ENCODE peak calls at places on chromosomes 1 and 21, in seven cellular contexts. W is A549, G is thoracic aorta, Y is SK-N-SH, K is astrocyte of the spinal cord, M is DND-41, H is HFF-Myc. U is an unnamed sample.

GRCh38 chr1:210558302-210558701 is 229.6 kb downstream of the HHAT start:
- DNase-seq in W (no peak), G (no peak), Y (peak; percentile 44), K (peak; percentile 32), M (no peak), H (no peak), U (no peak)

GRCh38 chr1:11736746-11737639 is 1.1 kb downstream of the AGTRAP start:
- DNase-seq in W (peak; percentile 16), G (peak; percentile 43), Y (peak; percentile 66), K (peak; percentile 44), M (peak; percentile 51), H (no peak), U (peak; percentile 99)

GRCh38 chr1:6329392-6329791 is 64.2 kb downstream of the ACOT7 start:
- DNase-seq in W (no peak), G (no peak), Y (no peak), K (peak; percentile 29), M (no peak), H (peak; percentile 15), U (no peak)

GRCh38 chr1:11384170-11384554 is 94.8 kb upstream of the DISP3 start:
- DNase-seq in W (no peak), G (no peak), Y (no peak), K (no peak), M (no peak), H (peak; percentile 38), U (peak; percentile 40)

GRCh38 chr1:67897270-67897949 is 64.1 kb upstream of the GNG12 start:
- DNase-seq in W (no peak), G (no peak), Y (no peak), K (peak; percentile 69), M (no peak), H (no peak), U (no peak)

GRCh38 chr1:180837025-180837424 is 75.7 kb upstream of the KIAA1614 start:
- DNase-seq in W (no peak), G (no peak), Y (no peak), K (peak; percentile 48), M (no peak), H (no peak), U (no peak)

GRCh38 chr1:190940951-190941350 is 463.3 kb upstream of the BRINP3 start:
- DNase-seq in W (no peak), G (no peak), Y (no peak), K (no peak), M (no peak), H (no peak), U (no peak)

GRCh38 chr1:168905631-168906030 is 176.6 kb upstream of the DPT start:
- DNase-seq in W (no peak), G (no peak), Y (no peak), K (no peak), M (no peak), H (no peak), U (no peak)

GRCh38 chr1:234870020-234870378 is 258.6 kb downstream of the TOMM20 start:
- DNase-seq in W (no peak), G (no peak), Y (no peak), K (no peak), M (no peak), H (no peak), U (no peak)

GRCh38 chr1:53411541-53412152 is 47.6 kb upstream of the DMRTB1 start:
- DNase-seq in W (no peak), G (no peak), Y (no peak), K (no peak), M (no peak), H (no peak), U (no peak)

GRCh38 chr1:3352084-3352951 is 102.1 kb upstream of the ARHGEF16 start:
- DNase-seq in W (no peak), G (peak; percentile 73), Y (no peak), K (peak; percentile 89), M (no peak), H (no peak), U (no peak)

GRCh38 chr21:45403133-45403824 is 1.7 kb upstream of the COL18A1 start:
- DNase-seq in W (no peak), G (no peak), Y (no peak), K (no peak), M (no peak), H (no peak), U (peak; percentile 75)

GRCh38 chr1:68470388-68470970 is 20.7 kb upstream of the RPE65 start:
- DNase-seq in W (no peak), G (no peak), Y (no peak), K (peak; percentile 45), M (no peak), H (no peak), U (no peak)

GRCh38 chr1:153677718-153678518 is 570 bp upstream of the NPR1 start:
- DNase-seq in W (peak; percentile 69), G (no peak), Y (peak; percentile 86), K (peak; percentile 43), M (peak; percentile 54), H (no peak), U (peak; percentile 41)

GRCh38 chr1:201676061-201676644 is 137.2 kb downstream of the NAV1 start:
- DNase-seq in W (peak; percentile 29), G (no peak), Y (no peak), K (peak; percentile 49), M (no peak), H (no peak), U (no peak)

GRCh38 chr1:17438176-17438976 is 1.1 kb downstream of the RCC2 start:
- DNase-seq in W (no peak), G (peak; percentile 23), Y (peak; percentile 83), K (peak; percentile 48), M (peak; percentile 84), H (no peak), U (no peak)

GRCh38 chr1:17440827-17441168 is 1.3 kb upstream of the RCC2 start:
- DNase-seq in W (no peak), G (no peak), Y (no peak), K (no peak), M (no peak), H (no peak), U (peak; percentile 57)

GRCh38 chr1:17438977-17439249 is 564 bp downstream of the RCC2 start:
- DNase-seq in W (no peak), G (no peak), Y (peak; percentile 51), K (no peak), M (peak; percentile 27), H (no peak), U (no peak)

GRCh38 chr1:17440074-17440826 is 773 bp upstream of the RCC2 start:
- DNase-seq in W (no peak), G (no peak), Y (no peak), K (no peak), M (peak; percentile 41), H (no peak), U (no peak)

GRCh38 chr1:17439250-17440073 is at the start of gene RCC2:
- DNase-seq in W (peak; percentile 44), G (no peak), Y (peak; percentile 96), K (peak; percentile 79), M (peak; percentile 77), H (peak; percentile 48), U (peak; percentile 72)
- TF ChIP-seq CTCF in W (peak; percentile 48), G (no peak), Y (no peak), K (no peak), M (peak; percentile 20), H (no peak), U (no peak)

GRCh38 chr1:160761886-160762285 is 22.8 kb downstream of the SLAMF7 start:
- DNase-seq in W (no peak), G (no peak), Y (no peak), K (no peak), M (no peak), H (no peak), U (peak; percentile 84)

GRCh38 chr1:160773088-160773487 is 22.9 kb upstream of the LY9 start:
- DNase-seq in W (no peak), G (no peak), Y (no peak), K (no peak), M (no peak), H (no peak), U (no peak)

GRCh38 chr1:160763993-160764392 is 24.9 kb downstream of the SLAMF7 start:
- DNase-seq in W (no peak), G (no peak), Y (no peak), K (no peak), M (no peak), H (no peak), U (no peak)

GRCh38 chr1:160768295-160768657 is 27.7 kb upstream of the LY9 start:
- DNase-seq in W (no peak), G (no peak), Y (no peak), K (no peak), M (peak; percentile 86), H (no peak), U (peak; percentile 54)

GRCh38 chr1:160767417-160768294 is 28.3 kb upstream of the LY9 start:
- DNase-seq in W (no peak), G (no peak), Y (no peak), K (no peak), M (peak; percentile 33), H (no peak), U (peak; percentile 98)
- H3K4me3 ChIP-seq in W (no peak overlapping the region), G (peak overlapping the region; percentile 8), Y (no peak overlapping the region), K (no peak overlapping the region), M (no peak overlapping the region), H (no peak overlapping the region), U (no peak overlapping the region)

DNA sequence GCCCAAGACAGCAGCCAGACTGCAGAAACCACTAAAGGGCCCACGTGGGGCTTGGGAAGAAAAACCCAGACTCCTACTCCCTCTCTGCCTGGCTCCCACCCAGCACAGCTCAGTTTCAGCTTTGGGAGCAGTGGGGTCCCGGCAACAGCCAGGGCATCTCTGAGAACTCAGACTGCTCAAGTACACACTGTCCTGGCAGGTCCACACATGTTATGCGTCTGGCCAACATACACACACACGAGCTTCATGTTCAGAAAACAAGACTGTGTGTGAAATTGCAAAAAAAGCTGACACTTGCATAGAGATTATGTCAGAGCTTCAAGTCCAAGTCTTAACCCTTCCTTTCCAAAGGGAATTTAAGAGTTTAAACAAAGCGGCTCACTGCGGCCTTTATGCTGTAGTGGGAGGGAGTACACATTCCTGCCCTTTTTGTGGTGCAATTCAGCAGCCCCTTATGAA is 136.6 kb upstream of the CD34 start:
- DNase-seq in W (no peak), G (peak; percentile 80), Y (no peak), K (peak; percentile 54), M (no peak), H (no peak), U (peak; percentile 88)
- TF ChIP-seq CTCF in W (no peak), G (no peak), Y (no peak), K (no peak), M (no peak), H (no peak), U (no peak)

GRCh38 chr1:66679140-66679539 is 73.1 kb upstream of the DYNLT5 start:
- DNase-seq in W (no peak), G (no peak), Y (no peak), K (peak; percentile 18), M (no peak), H (no peak), U (no peak)
- H3K4me3 ChIP-seq in W (no peak overlapping the region), G (no peak overlapping the region), Y (no peak overlapping the region), K (no peak overlapping the region), M (no peak overlapping the region), H (no peak overlapping the region), U (no peak overlapping the region)

GRCh38 chr1:207240325-207241095 is 81.0 kb upstream of the CD55 start:
- DNase-seq in W (no peak), G (no peak), Y (no peak), K (peak; percentile 6), M (no peak), H (no peak), U (peak; percentile 100)
- TF ChIP-seq CTCF in W (no peak), G (no peak), Y (no peak), K (no peak), M (no peak), H (no peak), U (no peak)